ENCODE peak calls at places on chromosomes 16 and 17, in five cellular contexts. J is mesendoderm, Z is MM.1S, X is tibial nerve, U is HCT116. W is an unnamed sample. For H3K36me3, the result is how much of the 10 kb centered on the place peaks cover.

GRCh38 chr17:44203731-44204452 is 4.2 kb upstream of the ATXN7L3 start:
- DNase-seq in J (peak), Z (peak), X (no peak), U (no peak), W (no peak)

GRCh38 chr17:70317416-70317815 is 148.1 kb downstream of the KCNJ2 start:
- DNase-seq in J (no peak), Z (no peak), X (no peak), U (no peak), W (no peak)

GRCh38 chr17:77011173-77012011 is 129.4 kb upstream of the SEC14L1 start:
- DNase-seq in J (peak), Z (peak), X (no peak), U (peak), W (peak)

GRCh38 chr16:89257281-89257731 is 39.8 kb downstream of the ZNF778 start:
- DNase-seq in J (no peak), Z (no peak), X (no peak), U (no peak), W (no peak)

GRCh38 chr16:30187971-30188561 is 4.7 kb downstream of the CORO1A start:
- DNase-seq in J (no peak), Z (no peak), X (no peak), U (no peak), W (no peak)

GRCh38 chr17:507441-507840 is 154.8 kb upstream of the RPH3AL start:
- DNase-seq in J (no peak), Z (no peak), X (no peak), U (no peak), W (no peak)

GRCh38 chr17:18251204-18251603 is 7.3 kb downstream of the FLII start:
- DNase-seq in J (no peak), Z (no peak), X (no peak), U (no peak), W (no peak)

GRCh38 chr17:76670020-76670707 is 26.6 kb upstream of the ST6GALNAC1 start:
- DNase-seq in J (no peak), Z (no peak), X (no peak), U (no peak), W (no peak)

GRCh38 chr17:60392845-60393702 is 1.1 kb upstream of the USP32 start:
- DNase-seq in J (peak), Z (peak), X (no peak), U (peak), W (peak)

GRCh38 chr17:61122356-61122913 is 277.2 kb upstream of the TBX2 start:
- DNase-seq in J (peak), Z (no peak), X (no peak), U (no peak), W (no peak)

GRCh38 chr17:68346448-68346847 is 55.2 kb downstream of the ARSG start:
- DNase-seq in J (no peak), Z (no peak), X (no peak), U (no peak), W (peak)

GRCh38 chr16:68289621-68290329 is 21.0 kb downstream of the SLC7A6OS start:
- DNase-seq in J (peak), Z (no peak), X (no peak), U (no peak), W (no peak)

GRCh38 chr16:89507834-89508590 is at the start of gene SPG7:
- DNase-seq in J (peak), Z (peak), X (peak), U (peak), W (peak)

GRCh38 chr17:57803026-57803425 is 46.8 kb downstream of the MRPS23 start:
- DNase-seq in J (peak), Z (no peak), X (no peak), U (no peak), W (no peak)

GRCh38 chr16:1543085-1543896 is 9.8 kb downstream of the TMEM204 start:
- DNase-seq in J (peak), Z (no peak), X (no peak), U (peak), W (no peak)

GRCh38 chr16:85751665-85752501 is 987 bp upstream of the C16orf74 start:
- DNase-seq in J (no peak), Z (no peak), X (no peak), U (no peak), W (no peak)

GRCh38 chr17:78127240-78127887 is 1.2 kb downstream of the TMC6 start:
- DNase-seq in J (peak), Z (peak), X (peak), U (no peak), W (peak)

GRCh38 chr16:81204794-81205680 is 33.5 kb upstream of the BCO1 start:
- DNase-seq in J (peak), Z (peak), X (no peak), U (peak), W (peak)

GRCh38 chr16:66512589-66513404 is 37.1 kb downstream of the TK2 start:
- DNase-seq in J (peak), Z (no peak), X (no peak), U (no peak), W (no peak)

GRCh38 chr16:23724438-23725131 is 11.6 kb upstream of the ERN2 start:
- DNase-seq in J (no peak), Z (no peak), X (no peak), U (no peak), W (no peak)

GRCh38 chr16:56352351-56353053 is 72.8 kb downstream of the AMFR start:
- DNase-seq in J (no peak), Z (no peak), X (no peak), U (no peak), W (no peak)

GRCh38 chr17:66507982-66508760 is 205.8 kb downstream of the PRKCA start:
- DNase-seq in J (no peak), Z (no peak), X (no peak), U (no peak), W (no peak)

GRCh38 chr17:66715745-66716156 is 119.2 kb upstream of the CACNG5 start:
- DNase-seq in J (peak), Z (peak), X (no peak), U (peak), W (no peak)

GRCh38 chr16:29900102-29900887 is at the start of gene ASPHD1:
- DNase-seq in J (peak), Z (peak), X (peak), U (peak), W (peak)

GRCh38 chr16:17470871-17471744 is at the start of gene XYLT1:
- DNase-seq in J (peak), Z (peak), X (peak), U (no peak), W (peak)

GRCh38 chr16:52963471-52963870 is 89.2 kb downstream of the CHD9NB start:
- DNase-seq in J (peak), Z (no peak), X (no peak), U (no peak), W (no peak)

GRCh38 chr16:65908568-65908967 is 457.9 kb upstream of the CDH5 start:
- DNase-seq in J (peak), Z (no peak), X (no peak), U (no peak), W (no peak)

GRCh38 chr17:10192963-10193362 is 5.4 kb downstream of the GAS7 start:
- DNase-seq in J (no peak), Z (no peak), X (no peak), U (no peak), W (no peak)

GRCh38 chr17:33144837-33145236 is 148.3 kb downstream of the ASIC2 start:
- DNase-seq in J (no peak), Z (no peak), X (no peak), U (no peak), W (no peak)

GRCh38 chr16:54174750-54175149 is 111.8 kb downstream of the IRX3 start:
- DNase-seq in J (no peak), Z (no peak), X (no peak), U (no peak), W (no peak)

GRCh38 chr17:67474081-67474661 is 97.1 kb downstream of the PITPNC1 start:
- DNase-seq in J (peak), Z (no peak), X (no peak), U (no peak), W (no peak)

GRCh38 chr16:27273670-27274522 is 5.3 kb upstream of the NSMCE1 start:
- DNase-seq in J (no peak), Z (no peak), X (no peak), U (peak), W (no peak)

GRCh38 chr17:45034599-45034998 is 16.8 kb downstream of the DCAKD start:
- DNase-seq in J (no peak), Z (no peak), X (no peak), U (no peak), W (no peak)

DNA sequence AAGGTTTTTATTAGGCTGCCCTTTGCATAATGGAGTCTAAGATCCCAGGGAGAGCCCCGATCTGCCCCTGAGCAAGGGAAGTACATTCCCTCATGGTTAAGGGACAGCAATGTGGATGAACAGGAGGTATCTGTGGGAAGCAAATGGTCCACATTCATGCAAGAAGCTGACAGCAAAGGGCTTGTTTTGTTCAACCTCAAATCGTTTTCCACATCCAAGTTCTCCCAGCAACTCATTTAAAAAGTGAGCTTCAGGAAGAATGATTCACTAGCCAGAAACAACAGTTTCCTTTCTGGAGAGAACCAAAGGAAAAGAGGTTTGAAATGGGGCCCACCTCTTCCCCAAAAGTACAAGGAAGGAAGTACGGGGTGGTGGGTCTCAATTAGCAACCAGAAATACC is 9.4 kb downstream of the HSPB9 start:
- DNase-seq in J (no peak), Z (no peak), X (no peak), U (no peak), W (no peak)
- H3K36me3 ChIP-seq in J (under half), Z (under half), X (under half), U (under half), W (under half)

GRCh38 chr16:28534542-28535373 is 4.0 kb downstream of the NUPR1 start:
- DNase-seq in J (no peak), Z (no peak), X (peak), U (no peak), W (no peak)
- H3K27ac ChIP-seq in J (no peak), Z (no peak), X (no peak), U (no peak), W (peak)

GRCh38 chr17:82316651-82317393 is 586 bp downstream of the CD7 start:
- DNase-seq in J (no peak), Z (no peak), X (no peak), U (no peak), W (no peak)
- H3K4me3 ChIP-seq in J (no peak), Z (no peak), X (no peak), U (no peak), W (peak)

DNA sequence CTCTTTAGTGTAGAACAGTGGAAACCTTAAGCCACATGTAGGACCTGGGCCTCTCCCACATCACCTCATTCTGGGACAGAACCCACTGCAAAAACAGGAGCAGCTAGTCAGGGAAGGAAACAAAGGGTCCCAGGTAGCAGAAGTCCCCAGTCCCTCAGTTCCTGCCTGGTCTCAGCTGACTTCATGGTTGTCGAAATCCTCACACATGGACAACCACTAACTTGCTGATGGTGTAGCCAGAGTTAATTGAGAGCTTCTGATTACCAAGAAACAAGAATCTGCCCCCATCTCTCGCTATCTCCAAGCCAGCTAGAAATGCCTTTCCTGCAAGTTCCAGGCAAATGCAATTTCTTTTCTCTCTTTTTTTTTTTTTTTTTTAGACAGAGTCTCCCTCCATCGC is 3.6 kb upstream of the ARL5C start:
- DNase-seq in J (no peak), Z (no peak), X (no peak), U (no peak), W (no peak)
- H3K36me3 ChIP-seq in J (under half), Z (under half), X (under half), U (under half), W (under half)

GRCh38 chr16:4214215-4214621 is 27.7 kb downstream of the SRL start:
- DNase-seq in J (peak), Z (no peak), X (no peak), U (peak), W (no peak)
- H3K27ac ChIP-seq in J (no peak), Z (no peak), X (no peak), U (no peak), W (no peak)

DNA sequence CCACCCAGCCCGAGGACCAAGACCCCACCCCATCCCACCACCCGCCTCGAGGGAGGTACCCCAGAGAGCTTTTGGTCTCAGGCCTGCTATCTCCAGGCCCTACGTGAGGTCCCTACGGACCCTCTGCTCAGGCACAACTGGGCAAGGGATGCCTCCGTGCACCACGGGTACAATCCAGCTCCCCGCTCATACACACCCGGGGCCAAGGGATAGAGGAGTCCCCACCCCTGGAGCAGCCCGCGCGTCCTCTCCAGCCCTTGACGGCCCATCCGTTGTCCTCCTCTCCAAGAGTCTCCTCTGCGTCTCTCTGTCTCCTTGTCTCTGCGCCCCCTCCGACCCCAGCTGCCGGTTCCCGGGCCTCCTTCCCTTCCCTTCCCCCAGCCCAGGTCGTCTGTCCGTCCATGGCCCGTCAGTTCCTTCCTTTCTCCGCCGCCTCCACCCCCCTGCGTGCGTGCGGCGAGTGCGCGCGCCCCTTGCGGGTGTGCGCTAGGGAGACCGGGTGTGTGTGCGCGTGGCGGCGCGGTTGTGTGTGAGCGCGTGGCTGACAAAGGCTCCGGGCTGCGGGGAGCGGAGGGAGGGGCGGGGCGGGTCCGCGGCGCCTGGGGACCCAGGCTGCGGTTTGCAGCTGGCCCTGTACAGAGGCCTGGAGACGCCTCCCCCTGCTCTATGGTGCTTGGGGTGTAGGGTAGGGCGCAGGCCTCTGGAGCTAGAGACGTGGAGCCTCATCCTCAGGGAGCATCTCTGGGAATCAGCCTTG is 928 bp downstream of the SPNS2 start:
- DNase-seq in J (no peak), Z (no peak), X (no peak), U (no peak), W (peak)
- H3K4me3 ChIP-seq in J (no peak), Z (peak), X (peak), U (peak), W (peak)

W was measured in CD8-positive, alpha-beta memory T cell.